ENCODE peak calls at places on chromosomes 12 and 14, in ten cellular contexts. U, M, H, P, L, Q, C, N, W and F are unnamed samples.

GRCh38 chr12:75409833-75410232 is 18.9 kb downstream of the GLIPR1L2 start:
- DNase-seq in M (no peak), C (no peak), U (no peak), Q (no peak), P (no peak), N (no peak), W (no peak), L (no peak), H (no peak), F (no peak)

GRCh38 chr14:69501362-69501964 is 16.9 kb downstream of the PLEKHD1 start:
- DNase-seq in Q (peak), N (no peak), P (no peak), U (no peak), C (peak), W (no peak), L (no peak), H (no peak), M (no peak), F (peak)

GRCh38 chr12:2288001-2288400 is 235.2 kb downstream of the CACNA1C start:
- DNase-seq in L (peak), C (peak), N (peak), P (peak), H (no peak), W (peak), Q (no peak), M (no peak), U (no peak), F (no peak)

GRCh38 chr14:100086361-100086760 is 21.1 kb downstream of the EVL start:
- DNase-seq in H (no peak), C (no peak), Q (no peak), P (no peak), W (no peak), U (no peak), M (no peak), L (no peak), N (no peak), F (no peak)

GRCh38 chr14:79570648-79571047 is 640.7 kb downstream of the DIO2 start:
- DNase-seq in W (no peak), L (no peak), C (no peak), P (no peak), Q (no peak), U (no peak), H (no peak), N (no peak), M (no peak), F (no peak)

GRCh38 chr14:37045340-37046061 is 126.9 kb downstream of the SLC25A21 start:
- DNase-seq in W (no peak), H (no peak), N (peak), U (no peak), M (no peak), Q (no peak), L (no peak), P (no peak), C (no peak), F (no peak)

GRCh38 chr14:29528889-29529288 is 398.8 kb downstream of the PRKD1 start:
- DNase-seq in P (peak), C (no peak), H (no peak), U (peak), W (no peak), N (peak), Q (no peak), L (no peak), M (no peak), F (no peak)

GRCh38 chr12:82326905-82327503 is 31.2 kb downstream of the CCDC59 start:
- DNase-seq in L (peak), U (peak), Q (no peak), P (peak), H (peak), C (peak), N (peak), M (no peak), W (peak), F (no peak)

GRCh38 chr14:71290960-71291466 is 383.8 kb downstream of the PCNX1 start:
- DNase-seq in L (peak), P (peak), Q (no peak), N (peak), C (peak), H (peak), W (peak), M (no peak), U (peak), F (peak)

GRCh38 chr12:51751657-51752056 is 96.9 kb downstream of the FIGNL2 start:
- DNase-seq in M (no peak), U (no peak), W (no peak), Q (peak), L (no peak), N (no peak), P (no peak), H (no peak), C (peak), F (peak)

GRCh38 chr12:116455540-116456306 is 103.5 kb upstream of the MAP1LC3B2 start:
- DNase-seq in P (peak), Q (peak), W (peak), H (peak), C (peak), L (peak), U (peak), N (peak), M (no peak), F (no peak)

GRCh38 chr12:91478500-91478899 is 295.9 kb upstream of the DCN start:
- DNase-seq in C (no peak), L (no peak), H (no peak), M (no peak), P (no peak), W (no peak), N (no peak), Q (no peak), U (no peak), F (no peak)

GRCh38 chr14:69485261-69485660 is 733 bp downstream of the PLEKHD1 start:
- DNase-seq in P (no peak), C (no peak), L (no peak), Q (no peak), W (no peak), H (no peak), N (no peak), M (no peak), U (no peak), F (no peak)

GRCh38 chr14:31294736-31295398 is 87.3 kb upstream of the HECTD1 start:
- DNase-seq in M (no peak), N (no peak), Q (no peak), L (no peak), H (no peak), P (peak), C (peak), W (peak), U (no peak), F (no peak)

GRCh38 chr12:109999983-110000505 is 814 bp downstream of the ANKRD13A start:
- DNase-seq in Q (no peak), L (no peak), P (peak), C (no peak), W (peak), U (peak), M (no peak), H (no peak), N (no peak), F (no peak)

GRCh38 chr14:37172024-37172869 is at the start of gene SLC25A21:
- DNase-seq in P (peak), Q (peak), W (peak), U (peak), N (peak), C (peak), H (peak), M (no peak), L (peak), F (peak)

GRCh38 chr12:68761901-68762630 is 16.1 kb downstream of the SLC35E3 start:
- DNase-seq in W (no peak), M (no peak), U (no peak), C (no peak), L (no peak), P (no peak), N (no peak), Q (no peak), H (no peak), F (no peak)

GRCh38 chr14:72800848-72801370 is 93.0 kb downstream of the DPF3 start:
- DNase-seq in W (no peak), L (no peak), H (no peak), M (no peak), Q (no peak), P (no peak), C (no peak), U (no peak), N (no peak), F (no peak)

GRCh38 chr14:76371066-76371465 is 4.9 kb upstream of the ESRRB start:
- DNase-seq in W (no peak), L (no peak), C (no peak), U (no peak), N (no peak), M (no peak), H (no peak), Q (no peak), P (no peak), F (no peak)

GRCh38 chr12:53005215-53005985 is 856 bp upstream of the EIF4B start:
- DNase-seq in C (no peak), Q (no peak), W (no peak), H (no peak), P (peak), U (peak), N (peak), M (no peak), L (no peak), F (no peak)